ENCODE peak calls at places on chromosomes 1 and 21, in six cellular contexts. One of them, this sample, is unnamed.

GRCh38 chr1:147837129-147837776 is 65.3 kb upstream of the GJA8 start:
- DNase-seq in stimulated activated CD4-positive, alpha-beta T cell treated with anti-CD3 and anti-CD28 coated beads, TNF-alpha, amount 100 ng/mL, for 4 hours: no peak
- DNase-seq in astrocyte of the spinal cord: no peak
- DNase-seq in activated naive CD4-positive, alpha-beta T cell treated with Interleukin-2 at 50 U/mL for 16 hours: no peak
- DNase-seq in GM23248: no peak
- DNase-seq in heart left ventricle: no peak
- DNase-seq in this sample: no peak

GRCh38 chr1:2084306-2084705 is 34.1 kb downstream of the PRKCZ start:
- DNase-seq in stimulated activated CD4-positive, alpha-beta T cell treated with anti-CD3 and anti-CD28 coated beads, TNF-alpha, amount 100 ng/mL, for 4 hours: no peak
- DNase-seq in astrocyte of the spinal cord: no peak
- DNase-seq in activated naive CD4-positive, alpha-beta T cell treated with Interleukin-2 at 50 U/mL for 16 hours: no peak
- DNase-seq in GM23248: no peak
- DNase-seq in heart left ventricle: no peak
- DNase-seq in this sample: no peak

GRCh38 chr1:244968431-244968830 is 104.1 kb upstream of the HNRNPU start:
- DNase-seq in stimulated activated CD4-positive, alpha-beta T cell treated with anti-CD3 and anti-CD28 coated beads, TNF-alpha, amount 100 ng/mL, for 4 hours: no peak
- DNase-seq in astrocyte of the spinal cord: no peak
- DNase-seq in activated naive CD4-positive, alpha-beta T cell treated with Interleukin-2 at 50 U/mL for 16 hours: no peak
- DNase-seq in GM23248: peak
- DNase-seq in heart left ventricle: no peak
- DNase-seq in this sample: peak

GRCh38 chr1:244970236-244970652 is 105.9 kb upstream of the HNRNPU start:
- DNase-seq in stimulated activated CD4-positive, alpha-beta T cell treated with anti-CD3 and anti-CD28 coated beads, TNF-alpha, amount 100 ng/mL, for 4 hours: no peak
- DNase-seq in astrocyte of the spinal cord: peak
- DNase-seq in activated naive CD4-positive, alpha-beta T cell treated with Interleukin-2 at 50 U/mL for 16 hours: peak
- DNase-seq in GM23248: peak
- DNase-seq in heart left ventricle: peak
- DNase-seq in this sample: no peak

GRCh38 chr1:185788386-185788785 is 54.2 kb downstream of the HMCN1 start:
- DNase-seq in stimulated activated CD4-positive, alpha-beta T cell treated with anti-CD3 and anti-CD28 coated beads, TNF-alpha, amount 100 ng/mL, for 4 hours: no peak
- DNase-seq in astrocyte of the spinal cord: no peak
- DNase-seq in activated naive CD4-positive, alpha-beta T cell treated with Interleukin-2 at 50 U/mL for 16 hours: no peak
- DNase-seq in GM23248: no peak
- DNase-seq in heart left ventricle: no peak
- DNase-seq in this sample: no peak

GRCh38 chr21:20443558-20444155 is 554.6 kb upstream of the NCAM2 start:
- DNase-seq in stimulated activated CD4-positive, alpha-beta T cell treated with anti-CD3 and anti-CD28 coated beads, TNF-alpha, amount 100 ng/mL, for 4 hours: no peak
- DNase-seq in astrocyte of the spinal cord: no peak
- DNase-seq in activated naive CD4-positive, alpha-beta T cell treated with Interleukin-2 at 50 U/mL for 16 hours: no peak
- DNase-seq in GM23248: no peak
- DNase-seq in heart left ventricle: no peak
- DNase-seq in this sample: no peak

GRCh38 chr1:193009501-193009900 is 49.7 kb downstream of the UCHL5 start:
- DNase-seq in stimulated activated CD4-positive, alpha-beta T cell treated with anti-CD3 and anti-CD28 coated beads, TNF-alpha, amount 100 ng/mL, for 4 hours: no peak
- DNase-seq in astrocyte of the spinal cord: no peak
- DNase-seq in activated naive CD4-positive, alpha-beta T cell treated with Interleukin-2 at 50 U/mL for 16 hours: no peak
- DNase-seq in GM23248: no peak
- DNase-seq in heart left ventricle: no peak
- DNase-seq in this sample: no peak

GRCh38 chr1:244751271-244751895 is 84.1 kb upstream of the COX20 start:
- DNase-seq in stimulated activated CD4-positive, alpha-beta T cell treated with anti-CD3 and anti-CD28 coated beads, TNF-alpha, amount 100 ng/mL, for 4 hours: no peak
- DNase-seq in astrocyte of the spinal cord: no peak
- DNase-seq in activated naive CD4-positive, alpha-beta T cell treated with Interleukin-2 at 50 U/mL for 16 hours: no peak
- DNase-seq in GM23248: no peak
- DNase-seq in heart left ventricle: no peak
- DNase-seq in this sample: no peak

GRCh38 chr1:235098547-235098946 is 30.1 kb downstream of the TOMM20 start:
- DNase-seq in stimulated activated CD4-positive, alpha-beta T cell treated with anti-CD3 and anti-CD28 coated beads, TNF-alpha, amount 100 ng/mL, for 4 hours: no peak
- DNase-seq in astrocyte of the spinal cord: no peak
- DNase-seq in activated naive CD4-positive, alpha-beta T cell treated with Interleukin-2 at 50 U/mL for 16 hours: no peak
- DNase-seq in GM23248: no peak
- DNase-seq in heart left ventricle: no peak
- DNase-seq in this sample: no peak

GRCh38 chr1:229060140-229060539 is 210.8 kb upstream of the RAB4A start:
- DNase-seq in stimulated activated CD4-positive, alpha-beta T cell treated with anti-CD3 and anti-CD28 coated beads, TNF-alpha, amount 100 ng/mL, for 4 hours: no peak
- DNase-seq in astrocyte of the spinal cord: no peak
- DNase-seq in activated naive CD4-positive, alpha-beta T cell treated with Interleukin-2 at 50 U/mL for 16 hours: no peak
- DNase-seq in GM23248: no peak
- DNase-seq in heart left ventricle: no peak
- DNase-seq in this sample: no peak

GRCh38 chr1:108113496-108113895 is 86.6 kb downstream of the SLC25A24 start:
- DNase-seq in stimulated activated CD4-positive, alpha-beta T cell treated with anti-CD3 and anti-CD28 coated beads, TNF-alpha, amount 100 ng/mL, for 4 hours: no peak
- DNase-seq in astrocyte of the spinal cord: no peak
- DNase-seq in activated naive CD4-positive, alpha-beta T cell treated with Interleukin-2 at 50 U/mL for 16 hours: no peak
- DNase-seq in GM23248: peak
- DNase-seq in heart left ventricle: no peak
- DNase-seq in this sample: no peak

GRCh38 chr1:168121314-168122029 is 15.3 kb downstream of the GPR161 start:
- DNase-seq in stimulated activated CD4-positive, alpha-beta T cell treated with anti-CD3 and anti-CD28 coated beads, TNF-alpha, amount 100 ng/mL, for 4 hours: no peak
- DNase-seq in astrocyte of the spinal cord: peak
- DNase-seq in activated naive CD4-positive, alpha-beta T cell treated with Interleukin-2 at 50 U/mL for 16 hours: no peak
- DNase-seq in GM23248: peak
- DNase-seq in heart left ventricle: peak
- DNase-seq in this sample: no peak

GRCh38 chr21:32624726-32625125 is 12.5 kb upstream of the CFAP298 start:
- DNase-seq in stimulated activated CD4-positive, alpha-beta T cell treated with anti-CD3 and anti-CD28 coated beads, TNF-alpha, amount 100 ng/mL, for 4 hours: no peak
- DNase-seq in astrocyte of the spinal cord: no peak
- DNase-seq in activated naive CD4-positive, alpha-beta T cell treated with Interleukin-2 at 50 U/mL for 16 hours: no peak
- DNase-seq in GM23248: peak
- DNase-seq in heart left ventricle: no peak
- DNase-seq in this sample: no peak

GRCh38 chr1:6956488-6957159 is 171.4 kb downstream of the CAMTA1 start:
- DNase-seq in stimulated activated CD4-positive, alpha-beta T cell treated with anti-CD3 and anti-CD28 coated beads, TNF-alpha, amount 100 ng/mL, for 4 hours: no peak
- DNase-seq in astrocyte of the spinal cord: no peak
- DNase-seq in activated naive CD4-positive, alpha-beta T cell treated with Interleukin-2 at 50 U/mL for 16 hours: no peak
- DNase-seq in GM23248: no peak
- DNase-seq in heart left ventricle: no peak
- DNase-seq in this sample: no peak

GRCh38 chr1:174999216-174999925 is 376 bp upstream of the CACYBP start:
- DNase-seq in stimulated activated CD4-positive, alpha-beta T cell treated with anti-CD3 and anti-CD28 coated beads, TNF-alpha, amount 100 ng/mL, for 4 hours: peak
- DNase-seq in astrocyte of the spinal cord: peak
- DNase-seq in activated naive CD4-positive, alpha-beta T cell treated with Interleukin-2 at 50 U/mL for 16 hours: peak
- DNase-seq in GM23248: peak
- DNase-seq in heart left ventricle: peak
- DNase-seq in this sample: peak

GRCh38 chr1:235259133-235259778 is 68.7 kb downstream of the ARID4B start:
- DNase-seq in stimulated activated CD4-positive, alpha-beta T cell treated with anti-CD3 and anti-CD28 coated beads, TNF-alpha, amount 100 ng/mL, for 4 hours: no peak
- DNase-seq in astrocyte of the spinal cord: no peak
- DNase-seq in activated naive CD4-positive, alpha-beta T cell treated with Interleukin-2 at 50 U/mL for 16 hours: no peak
- DNase-seq in GM23248: no peak
- DNase-seq in heart left ventricle: no peak
- DNase-seq in this sample: no peak

GRCh38 chr1:12174789-12175455 is 8.1 kb downstream of the TNFRSF1B start:
- DNase-seq in stimulated activated CD4-positive, alpha-beta T cell treated with anti-CD3 and anti-CD28 coated beads, TNF-alpha, amount 100 ng/mL, for 4 hours: no peak
- DNase-seq in astrocyte of the spinal cord: no peak
- DNase-seq in activated naive CD4-positive, alpha-beta T cell treated with Interleukin-2 at 50 U/mL for 16 hours: no peak
- DNase-seq in GM23248: no peak
- DNase-seq in heart left ventricle: peak
- DNase-seq in this sample: no peak

GRCh38 chr1:54287176-54287650 is 87.2 kb downstream of the MRPL37 start:
- DNase-seq in stimulated activated CD4-positive, alpha-beta T cell treated with anti-CD3 and anti-CD28 coated beads, TNF-alpha, amount 100 ng/mL, for 4 hours: peak
- DNase-seq in astrocyte of the spinal cord: peak
- DNase-seq in activated naive CD4-positive, alpha-beta T cell treated with Interleukin-2 at 50 U/mL for 16 hours: peak
- DNase-seq in GM23248: peak
- DNase-seq in heart left ventricle: peak
- DNase-seq in this sample: no peak

GRCh38 chr21:35566874-35567273 is 493.5 kb downstream of the SETD4 start:
- DNase-seq in stimulated activated CD4-positive, alpha-beta T cell treated with anti-CD3 and anti-CD28 coated beads, TNF-alpha, amount 100 ng/mL, for 4 hours: no peak
- DNase-seq in astrocyte of the spinal cord: no peak
- DNase-seq in activated naive CD4-positive, alpha-beta T cell treated with Interleukin-2 at 50 U/mL for 16 hours: no peak
- DNase-seq in GM23248: no peak
- DNase-seq in heart left ventricle: no peak
- DNase-seq in this sample: no peak

GRCh38 chr1:17831619-17832018 is 76.5 kb downstream of the ACTL8 start:
- DNase-seq in stimulated activated CD4-positive, alpha-beta T cell treated with anti-CD3 and anti-CD28 coated beads, TNF-alpha, amount 100 ng/mL, for 4 hours: no peak
- DNase-seq in astrocyte of the spinal cord: peak
- DNase-seq in activated naive CD4-positive, alpha-beta T cell treated with Interleukin-2 at 50 U/mL for 16 hours: no peak
- DNase-seq in GM23248: peak
- DNase-seq in heart left ventricle: no peak
- DNase-seq in this sample: no peak

GRCh38 chr1:108046021-108046420 is 81.0 kb upstream of the VAV3 start:
- DNase-seq in stimulated activated CD4-positive, alpha-beta T cell treated with anti-CD3 and anti-CD28 coated beads, TNF-alpha, amount 100 ng/mL, for 4 hours: no peak
- DNase-seq in astrocyte of the spinal cord: no peak
- DNase-seq in activated naive CD4-positive, alpha-beta T cell treated with Interleukin-2 at 50 U/mL for 16 hours: no peak
- DNase-seq in GM23248: no peak
- DNase-seq in heart left ventricle: no peak
- DNase-seq in this sample: no peak

GRCh38 chr1:84689514-84690396 is 506 bp downstream of the SSX2IP start:
- DNase-seq in stimulated activated CD4-positive, alpha-beta T cell treated with anti-CD3 and anti-CD28 coated beads, TNF-alpha, amount 100 ng/mL, for 4 hours: no peak
- DNase-seq in astrocyte of the spinal cord: peak
- DNase-seq in activated naive CD4-positive, alpha-beta T cell treated with Interleukin-2 at 50 U/mL for 16 hours: no peak
- DNase-seq in GM23248: peak
- DNase-seq in heart left ventricle: peak
- DNase-seq in this sample: no peak

GRCh38 chr1:213388199-213388598 is 337.2 kb downstream of the RPS6KC1 start:
- DNase-seq in stimulated activated CD4-positive, alpha-beta T cell treated with anti-CD3 and anti-CD28 coated beads, TNF-alpha, amount 100 ng/mL, for 4 hours: no peak
- DNase-seq in astrocyte of the spinal cord: no peak
- DNase-seq in activated naive CD4-positive, alpha-beta T cell treated with Interleukin-2 at 50 U/mL for 16 hours: no peak
- DNase-seq in GM23248: no peak
- DNase-seq in heart left ventricle: no peak
- DNase-seq in this sample: no peak

This sample was measured in dermis microvascular lymphatic vessel endothelial cell.